ENCODE peak calls at places on chromosomes 16 and 17, in ten cellular contexts. C is HL-60, Y is epithelial cell of prostate, J is thoracic aorta, W is kidney glomerular epithelial cell, Q is T-helper 2 cell, X is AG04450, Z is right atrium auricular region, F is memory B cell, V is NCI-H82. L is an unnamed sample.

GRCh38 chr17:40399185-40399584 is 18.5 kb downstream of the TOP2A start:
- DNase-seq in F (no peak), Q (peak), W (peak), J (no peak), X (peak), C (no peak), Z (no peak), V (peak), Y (no peak), L (no peak)

GRCh38 chr16:2736476-2737237 is 15.8 kb upstream of the SRRM2 start:
- DNase-seq in Z (no peak), C (no peak), V (no peak), F (no peak), W (no peak), Y (no peak), Q (no peak), J (no peak), X (no peak), L (no peak)

GRCh38 chr17:5419959-5420653 is at the start of gene RPAIN:
- DNase-seq in W (peak), C (peak), V (peak), X (no peak), F (peak), J (peak), Q (no peak), Y (no peak), Z (peak), L (peak)

GRCh38 chr16:60261425-60261824 is 1527.3 kb upstream of the GOT2 start:
- DNase-seq in Z (no peak), F (no peak), J (no peak), V (no peak), X (no peak), C (no peak), Q (no peak), W (no peak), Y (no peak), L (no peak)

GRCh38 chr16:23506606-23506994 is 3.7 kb downstream of the GGA2 start:
- DNase-seq in W (no peak), X (no peak), Q (no peak), F (peak), J (no peak), V (no peak), Y (no peak), Z (no peak), C (no peak), L (no peak)

GRCh38 chr16:50991006-50991405 is 160.1 kb downstream of the SALL1 start:
- DNase-seq in J (no peak), V (no peak), W (no peak), Q (no peak), X (no peak), Z (no peak), F (no peak), Y (no peak), C (no peak), L (no peak)

GRCh38 chr16:15942901-15943690 is 6.3 kb upstream of the ABCC1 start:
- DNase-seq in C (no peak), X (no peak), V (peak), Q (no peak), Z (no peak), Y (no peak), J (no peak), W (no peak), F (peak), L (no peak)

GRCh38 chr16:3470723-3471122 is 24.6 kb downstream of the C16orf90 start:
- DNase-seq in V (no peak), Q (no peak), F (no peak), W (no peak), Y (no peak), C (no peak), Z (no peak), J (no peak), X (no peak), L (no peak)

GRCh38 chr17:10618202-10618635 is 38.9 kb downstream of the MYH3 start:
- DNase-seq in X (peak), V (peak), W (peak), Y (no peak), C (peak), Z (peak), F (peak), Q (peak), J (no peak), L (peak)

GRCh38 chr17:48427598-48427997 is 2.4 kb downstream of the SKAP1 start:
- DNase-seq in X (no peak), Z (no peak), F (no peak), C (no peak), W (no peak), Q (peak), Y (no peak), J (no peak), V (no peak), L (peak)

GRCh38 chr17:76727745-76728456 is 1.3 kb downstream of the METTL23 start:
- DNase-seq in X (no peak), Z (no peak), J (no peak), W (peak), F (peak), C (no peak), V (no peak), Q (no peak), Y (no peak), L (no peak)

GRCh38 chr17:35245196-35245486 is 2.3 kb downstream of the SLFN5 start:
- DNase-seq in J (no peak), V (no peak), C (no peak), Z (no peak), X (peak), F (no peak), W (peak), Q (no peak), Y (peak), L (no peak)

GRCh38 chr16:86625029-86625428 is 46.7 kb downstream of the FOXL1 start:
- DNase-seq in F (no peak), Q (no peak), X (no peak), W (no peak), V (no peak), Z (no peak), J (no peak), C (no peak), Y (peak), L (no peak)

GRCh38 chr16:89393731-89394406 is 96.5 kb downstream of the ANKRD11 start:
- DNase-seq in V (no peak), W (no peak), Y (no peak), J (no peak), Q (no peak), X (no peak), C (no peak), Z (no peak), F (no peak), L (no peak)

GRCh38 chr16:7601100-7601499 is 268.5 kb downstream of the RBFOX1 start:
- DNase-seq in F (no peak), Q (no peak), Y (no peak), V (no peak), Z (no peak), J (no peak), W (no peak), C (no peak), X (no peak), L (no peak)

GRCh38 chr16:80656161-80656560 is 115.4 kb downstream of the DYNLRB2 start:
- DNase-seq in V (no peak), J (no peak), W (no peak), X (no peak), Y (no peak), F (no peak), Z (no peak), Q (no peak), C (no peak), L (no peak)

GRCh38 chr17:70184207-70184606 is 14.9 kb downstream of the KCNJ2 start:
- DNase-seq in Y (no peak), V (no peak), X (no peak), Z (no peak), F (no peak), C (no peak), Q (no peak), W (no peak), J (no peak), L (no peak)

GRCh38 chr17:11511696-11512095 is 86.6 kb upstream of the DNAH9 start:
- DNase-seq in Z (no peak), F (no peak), X (no peak), J (no peak), W (no peak), Y (no peak), Q (no peak), C (no peak), V (peak), L (no peak)

GRCh38 chr16:3501783-3502400 is 1.1 kb downstream of the CLUAP1 start:
- DNase-seq in Z (no peak), X (no peak), J (no peak), V (no peak), F (no peak), W (no peak), C (no peak), Q (no peak), Y (no peak), L (no peak)

GRCh38 chr16:3938843-3939624 is 58.5 kb upstream of the CREBBP start:
- DNase-seq in Z (no peak), Q (peak), X (peak), C (peak), V (peak), J (no peak), W (peak), Y (no peak), F (peak), L (peak)

GRCh38 chr17:43018932-43019331 is 3.3 kb downstream of the VAT1 start:
- DNase-seq in F (no peak), Z (no peak), W (no peak), V (no peak), Y (no peak), Q (no peak), J (no peak), C (peak), X (no peak), L (no peak)

GRCh38 chr16:51994597-51994996 is 552.3 kb downstream of the TOX3 start:
- DNase-seq in Q (no peak), V (peak), F (no peak), Y (peak), C (no peak), W (peak), X (no peak), Z (no peak), J (no peak), L (no peak)

GRCh38 chr17:31371511-31372097 is 19.9 kb upstream of the RAB11FIP4 start:
- DNase-seq in Q (no peak), Y (no peak), J (no peak), C (no peak), W (no peak), Z (no peak), V (no peak), X (no peak), F (no peak), L (no peak)

GRCh38 chr17:57135748-57136342 is 50.8 kb downstream of the AKAP1 start:
- DNase-seq in W (no peak), Q (no peak), Y (no peak), X (no peak), F (no peak), Z (no peak), J (no peak), V (no peak), C (no peak), L (no peak)

GRCh38 chr17:81229666-81229920 is 6.8 kb upstream of the CEP131 start:
- DNase-seq in Z (no peak), W (no peak), Q (no peak), Y (no peak), V (no peak), F (no peak), J (no peak), C (no peak), X (no peak), L (no peak)

GRCh38 chr17:75370288-75370687 is 35.2 kb downstream of the GRB2 start:
- DNase-seq in Z (no peak), J (peak), C (no peak), F (no peak), X (no peak), V (no peak), Y (no peak), Q (no peak), W (no peak), L (no peak)

GRCh38 chr17:11899494-11899893 is 97.8 kb downstream of the ZNF18 start:
- DNase-seq in Y (no peak), F (no peak), C (no peak), Z (no peak), Q (no peak), W (no peak), V (peak), X (no peak), J (no peak), L (no peak)